ENCODE peak calls at places on chromosome 16, in eight cellular contexts. G is testis; F is Panc1; H is CD8-positive, alpha-beta T cell; B is uterus; T is PC-3; U is heart left ventricle; E is endodermal cell. Y is an unnamed sample. For H3K36me3, the result is how much of the 10 kb centered on the place peaks cover.

GRCh38 chr16:4016648-4017047 is 99.6 kb downstream of the ADCY9 start:
- DNase-seq in G (no peak), T (no peak), E (no peak), U (no peak), H (no peak), F (no peak), B (no peak), Y (no peak)

GRCh38 chr16:86768999-86769398 is 190.7 kb downstream of the FOXL1 start:
- DNase-seq in G (no peak), T (peak), B (no peak), H (no peak), F (no peak), E (no peak), U (no peak), Y (no peak)

GRCh38 chr16:24696699-24697098 is 32.8 kb upstream of the TNRC6A start:
- DNase-seq in F (no peak), B (no peak), U (no peak), E (no peak), H (no peak), T (no peak), G (no peak), Y (no peak)

GRCh38 chr16:12314786-12315185 is 338.3 kb downstream of the SNX29 start:
- DNase-seq in B (no peak), H (no peak), G (no peak), F (no peak), U (no peak), T (no peak), E (no peak), Y (no peak)

GRCh38 chr16:68093816-68094613 is 8.8 kb downstream of the NFATC3 start:
- DNase-seq in E (no peak), G (no peak), F (no peak), T (peak), U (no peak), H (no peak), B (no peak), Y (peak)

GRCh38 chr16:14109782-14110727 is 38.9 kb downstream of the MRTFB start:
- DNase-seq in T (no peak), E (no peak), U (no peak), H (no peak), G (no peak), B (no peak), F (no peak), Y (no peak)

GRCh38 chr16:22132801-22133200 is 29.5 kb upstream of the SDR42E2 start:
- DNase-seq in G (no peak), F (no peak), E (no peak), U (no peak), H (no peak), B (no peak), T (no peak), Y (no peak)

GRCh38 chr16:14364386-14365199 is 265.5 kb downstream of the PARN start:
- DNase-seq in H (no peak), T (peak), F (no peak), G (no peak), E (no peak), B (no peak), U (no peak), Y (no peak)

GRCh38 chr16:47198180-47198575 is 54.4 kb upstream of the NETO2 start:
- DNase-seq in B (no peak), F (no peak), T (peak), U (no peak), E (no peak), G (no peak), H (no peak), Y (no peak)

GRCh38 chr16:9966569-9967157 is 215.6 kb downstream of the GRIN2A start:
- DNase-seq in U (no peak), H (no peak), E (no peak), B (no peak), F (peak), T (peak), G (no peak), Y (no peak)

GRCh38 chr16:30110661-30111060 is 2.7 kb downstream of the GDPD3 start:
- DNase-seq in E (peak), F (no peak), H (no peak), B (no peak), G (no peak), U (no peak), T (no peak), Y (no peak)

GRCh38 chr16:12320298-12320706 is 343.8 kb downstream of the SNX29 start:
- DNase-seq in U (no peak), G (no peak), E (peak), B (no peak), F (no peak), H (no peak), T (no peak), Y (no peak)

GRCh38 chr16:23765933-23766332 is 11.1 kb downstream of the CHP2 start:
- DNase-seq in G (no peak), U (no peak), F (no peak), E (no peak), H (no peak), B (no peak), T (no peak), Y (no peak)

GRCh38 chr16:63289834-63290460 is 1253.7 kb upstream of the CDH8 start:
- DNase-seq in U (no peak), G (peak), F (peak), E (peak), B (no peak), T (peak), H (no peak), Y (no peak)

GRCh38 chr16:9797306-9797705 is 384.9 kb downstream of the GRIN2A start:
- DNase-seq in T (peak), E (no peak), F (peak), U (no peak), B (no peak), G (no peak), H (no peak), Y (no peak)

GRCh38 chr16:68251812-68252211 is 6.6 kb downstream of the PLA2G15 start:
- DNase-seq in T (no peak), E (no peak), G (no peak), U (no peak), F (no peak), H (no peak), B (no peak), Y (no peak)

GRCh38 chr16:85888405-85889331 is 10.3 kb upstream of the IRF8 start:
- DNase-seq in T (peak), U (no peak), E (no peak), B (no peak), H (no peak), G (no peak), F (no peak), Y (no peak)

GRCh38 chr16:89108412-89108811 is 14.8 kb downstream of the ACSF3 start:
- DNase-seq in H (no peak), T (no peak), B (no peak), E (no peak), U (no peak), G (no peak), F (no peak), Y (no peak)

GRCh38 chr16:31877876-31878642 is 4.5 kb downstream of the ZNF267 start:
- DNase-seq in H (no peak), U (no peak), B (no peak), E (no peak), T (no peak), G (no peak), F (no peak), Y (no peak)

GRCh38 chr16:77748426-77748825 is 26.1 kb downstream of the NUDT7 start:
- DNase-seq in U (no peak), B (no peak), G (no peak), T (no peak), H (no peak), F (no peak), E (no peak), Y (no peak)

GRCh38 chr16:52383640-52384292 is 163.2 kb downstream of the TOX3 start:
- DNase-seq in B (no peak), U (no peak), E (no peak), G (no peak), F (no peak), H (no peak), T (no peak), Y (no peak)

GRCh38 chr16:67378642-67379041 is 14.7 kb downstream of the TPPP3 start:
- DNase-seq in G (no peak), H (no peak), T (no peak), U (no peak), F (no peak), E (no peak), B (no peak), Y (no peak)

GRCh38 chr16:4415538-4416199 is 727 bp downstream of the CORO7 start:
- DNase-seq in F (no peak), E (peak), U (peak), G (peak), H (peak), T (peak), B (no peak), Y (peak)

GRCh38 chr16:30166202-30166902 is 17.1 kb upstream of the CORO1A start:
- DNase-seq in H (no peak), T (no peak), B (no peak), E (no peak), U (no peak), F (no peak), G (no peak), Y (peak)

GRCh38 chr16:84254080-84254479 is 14.3 kb upstream of the KCNG4 start:
- DNase-seq in H (no peak), U (no peak), B (no peak), F (no peak), T (no peak), E (no peak), G (no peak), Y (no peak)

GRCh38 chr16:85017151-85017550 is 5.8 kb upstream of the ZDHHC7 start:
- DNase-seq in F (no peak), B (no peak), E (no peak), T (peak), U (no peak), G (no peak), H (no peak), Y (peak)

GRCh38 chr16:53504161-53504663 is 1.2 kb upstream of the AKTIP start:
- DNase-seq in G (peak), T (no peak), F (no peak), B (peak), E (peak), U (peak), H (peak), Y (peak)

GRCh38 chr16:65548470-65548869 is 426.6 kb upstream of the CDH11 start:
- DNase-seq in B (no peak), E (peak), G (no peak), H (no peak), F (no peak), T (no peak), U (no peak), Y (no peak)

GRCh38 chr16:54444851-54445523 is 158.4 kb upstream of the IRX3 start:
- DNase-seq in E (no peak), G (no peak), H (no peak), B (no peak), T (no peak), U (no peak), F (no peak), Y (no peak)

DNA sequence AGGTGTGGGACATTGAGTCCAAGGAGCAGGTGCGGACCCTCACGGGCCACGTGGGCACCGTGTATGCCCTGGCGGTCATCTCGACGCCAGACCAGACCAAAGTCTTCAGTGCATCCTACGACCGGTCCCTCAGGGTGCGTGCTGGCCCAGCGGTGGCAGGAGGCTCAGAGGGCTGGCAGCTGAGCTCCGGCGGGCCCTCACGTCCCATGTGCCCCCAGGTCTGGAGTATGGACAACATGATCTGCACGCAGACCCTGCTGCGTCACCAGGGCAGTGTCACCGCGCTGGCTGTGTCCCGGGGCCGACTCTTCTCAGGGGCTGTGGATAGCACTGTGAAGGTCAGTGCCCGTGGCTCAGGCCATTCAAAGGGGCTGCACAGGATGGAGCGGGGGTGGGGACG is 20.4 kb downstream of the CASKIN1 start:
- DNase-seq in U (no peak), G (no peak), H (no peak), B (no peak), T (no peak), F (no peak), E (no peak), Y (no peak)
- H3K36me3 ChIP-seq in U (under half), G (under half), H (under half), B (under half), T (under half), F (under half), E (under half), Y (under half)

DNA sequence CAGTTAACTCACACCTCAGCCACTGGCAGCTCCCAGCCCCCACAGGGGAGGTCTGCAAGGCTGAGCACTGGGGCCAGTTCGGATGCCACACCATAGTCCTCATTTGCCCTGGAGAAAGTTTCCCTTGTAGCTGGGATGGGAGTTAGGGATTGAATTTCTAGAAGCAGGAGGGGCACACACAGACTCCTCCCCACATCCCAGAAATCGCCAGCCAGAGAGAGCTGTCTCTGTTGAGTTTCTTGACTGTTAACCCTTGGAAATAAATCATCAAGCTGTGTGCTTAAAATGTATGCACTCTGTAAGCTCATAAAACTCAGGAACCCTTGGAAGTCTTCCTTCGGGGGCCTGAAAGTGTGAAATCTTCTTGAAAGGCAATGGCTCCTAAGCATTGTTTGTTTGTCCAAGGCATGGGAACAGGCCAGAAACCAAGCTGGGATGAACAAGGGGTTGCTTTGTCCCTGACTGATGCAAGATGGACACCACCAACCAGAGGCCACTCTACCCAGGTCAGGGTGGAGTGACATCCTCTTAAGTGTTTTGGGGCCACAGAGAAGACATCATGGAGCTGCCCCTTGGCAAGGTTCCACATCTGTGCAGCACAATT is 394 bp upstream of the PRM3 start:
- DNase-seq in U (no peak), B (no peak), H (no peak), T (no peak), F (no peak), E (no peak), G (no peak), Y (no peak)
- H3K27ac ChIP-seq in U (no peak), B (peak), H (no peak), T (no peak), F (no peak), E (peak), G (no peak), Y (no peak)

GRCh38 chr16:81517630-81518438 is 73.2 kb downstream of the CMIP start:
- DNase-seq in G (no peak), H (no peak), E (no peak), B (no peak), U (no peak), F (no peak), T (peak), Y (no peak)
- H3K4me3 ChIP-seq in G (no peak), H (no peak), E (no peak), B (no peak), U (no peak), F (no peak), T (peak), Y (no peak)

GRCh38 chr16:71732587-71732986 is 8.1 kb upstream of the PHLPP2 start:
- DNase-seq in U (no peak), H (no peak), F (no peak), B (no peak), E (no peak), G (no peak), T (no peak), Y (no peak)
- H3K36me3 ChIP-seq in U (under half), H (under half), F (under half), B (under half), E (half or more), G (under half), T (under half), Y (half or more)

DNA sequence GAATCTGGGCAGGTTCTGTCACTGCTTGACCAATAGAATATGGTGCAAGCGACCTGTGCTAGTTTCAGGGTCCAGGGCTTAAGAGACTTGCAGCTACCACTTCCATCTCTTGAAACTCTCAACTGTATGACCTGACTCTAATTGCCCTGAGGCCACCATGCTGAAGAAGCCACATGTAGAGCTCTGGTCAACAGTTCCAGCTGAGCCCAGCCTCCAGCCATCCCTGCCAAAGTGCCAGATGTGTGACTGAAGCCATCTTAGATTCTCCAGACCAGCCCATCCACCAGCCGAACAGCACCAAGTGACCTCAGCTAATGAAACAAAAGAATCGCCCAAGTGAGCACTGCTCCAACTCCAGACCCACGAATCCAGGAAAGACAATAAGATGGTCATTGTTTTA is 3.4 kb upstream of the MT2A start:
- DNase-seq in T (no peak), G (no peak), E (no peak), H (no peak), B (no peak), F (no peak), U (no peak), Y (no peak)
- H3K27ac ChIP-seq in T (no peak), G (no peak), E (no peak), H (no peak), B (no peak), F (peak), U (no peak), Y (no peak)

GRCh38 chr16:58389724-58390123 is 2.5 kb upstream of the GINS3 start:
- DNase-seq in F (no peak), T (no peak), H (no peak), E (no peak), U (no peak), G (no peak), B (no peak), Y (no peak)

GRCh38 chr16:58384437-58385055 is 7.7 kb upstream of the GINS3 start:
- DNase-seq in F (no peak), H (no peak), B (no peak), U (no peak), E (no peak), T (no peak), G (no peak), Y (no peak)

GRCh38 chr16:58379736-58380135 is 12.5 kb upstream of the GINS3 start:
- DNase-seq in F (no peak), E (no peak), B (no peak), T (no peak), U (no peak), G (no peak), H (no peak), Y (no peak)

GRCh38 chr16:58381661-58382060 is 10.6 kb upstream of the GINS3 start:
- DNase-seq in U (no peak), G (no peak), B (no peak), F (no peak), E (no peak), H (no peak), T (no peak), Y (no peak)

GRCh38 chr16:58385218-58385773 is 7.0 kb upstream of the GINS3 start:
- DNase-seq in T (no peak), H (no peak), F (no peak), B (no peak), E (no peak), G (no peak), U (no peak), Y (no peak)
- H3K4me3 ChIP-seq in T (no peak), H (no peak), F (no peak), B (no peak), E (no peak), G (no peak), U (no peak), Y (no peak)

GRCh38 chr16:88002749-88003148 is 51.5 kb downstream of the BANP start:
- DNase-seq in G (no peak), E (no peak), H (no peak), U (no peak), F (no peak), B (no peak), T (no peak), Y (no peak)
- H3K36me3 ChIP-seq in G (under half), E (under half), H (under half), U (under half), F (under half), B (under half), T (under half), Y (under half)

GRCh38 chr16:82108774-82109173 is 61.2 kb downstream of the MPHOSPH6 start:
- DNase-seq in B (no peak), U (no peak), E (no peak), T (no peak), G (no peak), H (no peak), F (no peak), Y (no peak)

GRCh38 chr16:82111944-82112343 is 58.1 kb downstream of the MPHOSPH6 start:
- DNase-seq in B (no peak), E (no peak), G (no peak), H (no peak), F (no peak), U (no peak), T (peak), Y (no peak)

GRCh38 chr16:82105107-82105506 is 64.9 kb downstream of the MPHOSPH6 start:
- DNase-seq in E (no peak), B (no peak), F (no peak), H (no peak), U (no peak), G (no peak), T (no peak), Y (no peak)

GRCh38 chr16:82108101-82108500 is 61.9 kb downstream of the MPHOSPH6 start:
- DNase-seq in T (no peak), H (no peak), G (no peak), E (no peak), F (no peak), U (no peak), B (no peak), Y (no peak)
- H3K27ac ChIP-seq in T (no peak), H (no peak), G (no peak), E (no peak), F (no peak), U (no peak), B (no peak), Y (no peak)

GRCh38 chr16:593406-593805 is 3.5 kb downstream of the RAB40C start:
- DNase-seq in T (peak), U (no peak), G (no peak), E (no peak), F (no peak), H (no peak), B (no peak), Y (no peak)
- H3K4me3 ChIP-seq in T (no peak), U (no peak), G (no peak), E (no peak), F (no peak), H (no peak), B (no peak), Y (no peak)